ENCODE peak calls at places on chromosome 18, in seven cellular contexts. One of them, this sample, is unnamed.

GRCh38 chr18:49459404-49460171 is 857 bp downstream of the DYM start:
- DNase-seq in neural progenitor cell: peak
- DNase-seq in brain microvascular endothelial cell: no peak
- DNase-seq in GM12865: peak
- DNase-seq in heart left ventricle: no peak
- DNase-seq in heart right ventricle: peak
- DNase-seq in astrocyte of the spinal cord: peak
- DNase-seq in this sample: no peak

GRCh38 chr18:66271927-66272326 is 332.0 kb downstream of the CDH19 start:
- DNase-seq in neural progenitor cell: peak
- DNase-seq in brain microvascular endothelial cell: no peak
- DNase-seq in GM12865: no peak
- DNase-seq in heart left ventricle: no peak
- DNase-seq in heart right ventricle: no peak
- DNase-seq in astrocyte of the spinal cord: no peak
- DNase-seq in this sample: no peak

GRCh38 chr18:3595282-3596273 is 145.6 kb downstream of the TGIF1 start:
- DNase-seq in neural progenitor cell: no peak
- DNase-seq in brain microvascular endothelial cell: peak
- DNase-seq in GM12865: peak
- DNase-seq in heart left ventricle: no peak
- DNase-seq in heart right ventricle: no peak
- DNase-seq in astrocyte of the spinal cord: peak
- DNase-seq in this sample: peak

GRCh38 chr18:64100136-64100922 is 48.6 kb downstream of the LINC00305 start:
- DNase-seq in neural progenitor cell: peak
- DNase-seq in brain microvascular endothelial cell: no peak
- DNase-seq in GM12865: peak
- DNase-seq in heart left ventricle: no peak
- DNase-seq in heart right ventricle: no peak
- DNase-seq in astrocyte of the spinal cord: no peak
- DNase-seq in this sample: no peak

GRCh38 chr18:50558948-50559749 is 738 bp upstream of the MAPK4 start:
- DNase-seq in neural progenitor cell: peak
- DNase-seq in brain microvascular endothelial cell: no peak
- DNase-seq in GM12865: no peak
- DNase-seq in heart left ventricle: peak
- DNase-seq in heart right ventricle: peak
- DNase-seq in astrocyte of the spinal cord: no peak
- DNase-seq in this sample: no peak

GRCh38 chr18:63058521-63058920 is 261.0 kb downstream of the BCL2 start:
- DNase-seq in neural progenitor cell: no peak
- DNase-seq in brain microvascular endothelial cell: no peak
- DNase-seq in GM12865: no peak
- DNase-seq in heart left ventricle: no peak
- DNase-seq in heart right ventricle: no peak
- DNase-seq in astrocyte of the spinal cord: no peak
- DNase-seq in this sample: no peak

GRCh38 chr18:48023334-48024008 is 93.0 kb upstream of the SMAD2 start:
- DNase-seq in neural progenitor cell: peak
- DNase-seq in brain microvascular endothelial cell: peak
- DNase-seq in GM12865: peak
- DNase-seq in heart left ventricle: no peak
- DNase-seq in heart right ventricle: no peak
- DNase-seq in astrocyte of the spinal cord: peak
- DNase-seq in this sample: no peak

GRCh38 chr18:72458256-72458655 is 85.9 kb downstream of the CBLN2 start:
- DNase-seq in neural progenitor cell: no peak
- DNase-seq in brain microvascular endothelial cell: no peak
- DNase-seq in GM12865: no peak
- DNase-seq in heart left ventricle: no peak
- DNase-seq in heart right ventricle: no peak
- DNase-seq in astrocyte of the spinal cord: peak
- DNase-seq in this sample: peak

GRCh38 chr18:3027301-3027700 is 14.4 kb upstream of the LPIN2 start:
- DNase-seq in neural progenitor cell: no peak
- DNase-seq in brain microvascular endothelial cell: no peak
- DNase-seq in GM12865: no peak
- DNase-seq in heart left ventricle: no peak
- DNase-seq in heart right ventricle: no peak
- DNase-seq in astrocyte of the spinal cord: no peak
- DNase-seq in this sample: no peak

GRCh38 chr18:49838381-49838780 is 25.0 kb upstream of the ACAA2 start:
- DNase-seq in neural progenitor cell: no peak
- DNase-seq in brain microvascular endothelial cell: no peak
- DNase-seq in GM12865: no peak
- DNase-seq in heart left ventricle: no peak
- DNase-seq in heart right ventricle: no peak
- DNase-seq in astrocyte of the spinal cord: no peak
- DNase-seq in this sample: no peak

GRCh38 chr18:22276334-22276713 is 106.9 kb downstream of the GATA6 start:
- DNase-seq in neural progenitor cell: no peak
- DNase-seq in brain microvascular endothelial cell: no peak
- DNase-seq in GM12865: no peak
- DNase-seq in heart left ventricle: no peak
- DNase-seq in heart right ventricle: peak
- DNase-seq in astrocyte of the spinal cord: no peak
- DNase-seq in this sample: no peak

GRCh38 chr18:79927597-79928562 is 23.6 kb downstream of the SLC66A2 start:
- DNase-seq in neural progenitor cell: peak
- DNase-seq in brain microvascular endothelial cell: no peak
- DNase-seq in GM12865: no peak
- DNase-seq in heart left ventricle: no peak
- DNase-seq in heart right ventricle: no peak
- DNase-seq in astrocyte of the spinal cord: no peak
- DNase-seq in this sample: no peak

DNA sequence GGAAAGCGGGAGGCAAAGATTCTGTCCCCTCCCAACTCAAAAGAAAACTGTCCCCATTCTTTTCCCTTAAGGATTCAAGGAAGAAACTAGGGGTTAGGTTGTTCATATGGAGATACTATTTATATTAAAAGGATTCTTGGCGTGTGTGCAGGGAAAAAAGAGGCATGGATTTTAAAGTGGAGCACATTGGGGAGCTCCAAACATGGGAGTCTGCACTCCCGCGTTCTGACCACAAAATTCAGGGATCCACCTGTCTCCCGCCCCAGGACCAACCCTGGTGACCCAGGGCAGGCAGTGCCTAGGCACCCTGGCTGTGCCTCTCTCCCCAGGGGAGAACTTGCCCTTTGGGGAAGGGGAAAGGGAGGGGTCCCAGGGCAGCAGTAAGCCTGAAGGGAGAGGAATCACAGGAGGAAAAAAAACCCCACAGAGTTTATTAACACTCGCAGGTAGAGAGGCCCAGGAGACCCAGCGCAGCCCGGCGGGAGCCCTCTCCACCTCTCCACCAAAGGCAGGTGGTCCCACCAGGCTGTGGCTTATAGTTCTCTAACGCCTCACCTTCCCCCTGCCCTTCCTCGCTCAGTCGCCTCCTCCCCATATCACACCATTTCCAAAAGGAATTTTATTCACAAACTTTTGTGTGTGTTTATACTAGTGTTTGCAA is 2.2 kb downstream of the PTGR3 start:
- DNase-seq in neural progenitor cell: no peak
- DNase-seq in brain microvascular endothelial cell: no peak
- DNase-seq in GM12865: no peak
- DNase-seq in heart left ventricle: no peak
- DNase-seq in heart right ventricle: no peak
- DNase-seq in astrocyte of the spinal cord: no peak
- DNase-seq in this sample: no peak
- H3K4me3 ChIP-seq in neural progenitor cell: no peak
- H3K4me3 ChIP-seq in brain microvascular endothelial cell: peak
- H3K4me3 ChIP-seq in GM12865: peak
- H3K4me3 ChIP-seq in heart left ventricle: peak
- H3K4me3 ChIP-seq in heart right ventricle: peak
- H3K4me3 ChIP-seq in astrocyte of the spinal cord: peak
- H3K4me3 ChIP-seq in this sample: peak

GRCh38 chr18:58054041-58054733 is 10.2 kb downstream of the NEDD4L start:
- DNase-seq in neural progenitor cell: peak
- DNase-seq in brain microvascular endothelial cell: peak
- DNase-seq in GM12865: no peak
- DNase-seq in heart left ventricle: no peak
- DNase-seq in heart right ventricle: no peak
- DNase-seq in astrocyte of the spinal cord: peak
- DNase-seq in this sample: no peak
- TF ChIP-seq CTCF in neural progenitor cell: no peak
- TF ChIP-seq CTCF in brain microvascular endothelial cell: no peak
- TF ChIP-seq CTCF in GM12865: no peak
- TF ChIP-seq CTCF in heart left ventricle: no peak
- TF ChIP-seq CTCF in heart right ventricle: no peak
- TF ChIP-seq CTCF in astrocyte of the spinal cord: no peak
- TF ChIP-seq CTCF in this sample: no peak

GRCh38 chr18:58148954-58149471 is 105.0 kb downstream of the NEDD4L start:
- DNase-seq in neural progenitor cell: no peak
- DNase-seq in brain microvascular endothelial cell: no peak
- DNase-seq in GM12865: peak
- DNase-seq in heart left ventricle: no peak
- DNase-seq in heart right ventricle: no peak
- DNase-seq in astrocyte of the spinal cord: no peak
- DNase-seq in this sample: no peak
- H3K4me3 ChIP-seq in neural progenitor cell: no peak
- H3K4me3 ChIP-seq in brain microvascular endothelial cell: no peak
- H3K4me3 ChIP-seq in GM12865: no peak
- H3K4me3 ChIP-seq in heart left ventricle: no peak
- H3K4me3 ChIP-seq in heart right ventricle: no peak
- H3K4me3 ChIP-seq in astrocyte of the spinal cord: no peak
- H3K4me3 ChIP-seq in this sample: no peak

GRCh38 chr18:75635096-75635495 is 207.6 kb upstream of the SMIM21 start:
- DNase-seq in neural progenitor cell: no peak
- DNase-seq in brain microvascular endothelial cell: no peak
- DNase-seq in GM12865: no peak
- DNase-seq in heart left ventricle: no peak
- DNase-seq in heart right ventricle: no peak
- DNase-seq in astrocyte of the spinal cord: no peak
- DNase-seq in this sample: no peak

GRCh38 chr18:75643083-75643482 is 215.6 kb upstream of the SMIM21 start:
- DNase-seq in neural progenitor cell: no peak
- DNase-seq in brain microvascular endothelial cell: no peak
- DNase-seq in GM12865: no peak
- DNase-seq in heart left ventricle: no peak
- DNase-seq in heart right ventricle: no peak
- DNase-seq in astrocyte of the spinal cord: no peak
- DNase-seq in this sample: no peak

GRCh38 chr18:75639468-75639831 is 211.9 kb upstream of the SMIM21 start:
- DNase-seq in neural progenitor cell: no peak
- DNase-seq in brain microvascular endothelial cell: no peak
- DNase-seq in GM12865: no peak
- DNase-seq in heart left ventricle: no peak
- DNase-seq in heart right ventricle: no peak
- DNase-seq in astrocyte of the spinal cord: no peak
- DNase-seq in this sample: no peak

GRCh38 chr18:75638597-75639467 is 211.3 kb upstream of the SMIM21 start:
- DNase-seq in neural progenitor cell: peak
- DNase-seq in brain microvascular endothelial cell: peak
- DNase-seq in GM12865: no peak
- DNase-seq in heart left ventricle: peak
- DNase-seq in heart right ventricle: peak
- DNase-seq in astrocyte of the spinal cord: peak
- DNase-seq in this sample: no peak

DNA sequence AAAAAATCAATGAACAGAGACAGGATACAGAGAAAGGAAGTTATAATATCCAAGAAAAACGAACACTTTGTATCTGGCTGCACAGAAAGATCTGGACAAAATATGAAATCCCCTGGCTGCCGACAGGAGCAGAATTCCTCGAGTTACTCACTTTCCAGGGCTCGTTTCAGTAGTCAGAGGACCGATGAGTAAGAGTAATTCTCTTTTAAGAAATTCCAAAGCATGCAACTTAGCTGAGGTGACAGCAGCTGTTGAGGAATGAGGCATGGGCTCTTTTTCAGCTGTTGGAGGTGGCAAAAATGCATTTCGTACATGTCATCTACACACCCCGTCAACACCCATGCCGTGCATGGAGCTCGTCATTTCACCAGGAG is 210.7 kb upstream of the SMIM21 start:
- DNase-seq in neural progenitor cell: no peak
- DNase-seq in brain microvascular endothelial cell: peak
- DNase-seq in GM12865: no peak
- DNase-seq in heart left ventricle: no peak
- DNase-seq in heart right ventricle: no peak
- DNase-seq in astrocyte of the spinal cord: peak
- DNase-seq in this sample: no peak
- TF ChIP-seq CTCF in neural progenitor cell: no peak
- TF ChIP-seq CTCF in brain microvascular endothelial cell: peak
- TF ChIP-seq CTCF in GM12865: no peak
- TF ChIP-seq CTCF in heart left ventricle: no peak
- TF ChIP-seq CTCF in heart right ventricle: no peak
- TF ChIP-seq CTCF in astrocyte of the spinal cord: peak
- TF ChIP-seq CTCF in this sample: no peak

GRCh38 chr18:12048010-12048826 is 45.4 kb upstream of the ANKRD62 start:
- DNase-seq in neural progenitor cell: no peak
- DNase-seq in brain microvascular endothelial cell: no peak
- DNase-seq in GM12865: no peak
- DNase-seq in heart left ventricle: no peak
- DNase-seq in heart right ventricle: no peak
- DNase-seq in astrocyte of the spinal cord: no peak
- DNase-seq in this sample: no peak
- H3K4me3 ChIP-seq in neural progenitor cell: no peak
- H3K4me3 ChIP-seq in brain microvascular endothelial cell: peak
- H3K4me3 ChIP-seq in GM12865: no peak
- H3K4me3 ChIP-seq in heart left ventricle: no peak
- H3K4me3 ChIP-seq in heart right ventricle: no peak
- H3K4me3 ChIP-seq in astrocyte of the spinal cord: no peak
- H3K4me3 ChIP-seq in this sample: no peak

GRCh38 chr18:23689031-23689615 is at the start of gene LAMA3:
- DNase-seq in neural progenitor cell: peak
- DNase-seq in brain microvascular endothelial cell: no peak
- DNase-seq in GM12865: no peak
- DNase-seq in heart left ventricle: peak
- DNase-seq in heart right ventricle: peak
- DNase-seq in astrocyte of the spinal cord: peak
- DNase-seq in this sample: no peak
- TF ChIP-seq CTCF in neural progenitor cell: peak
- TF ChIP-seq CTCF in brain microvascular endothelial cell: peak
- TF ChIP-seq CTCF in GM12865: no peak
- TF ChIP-seq CTCF in heart left ventricle: peak
- TF ChIP-seq CTCF in heart right ventricle: no peak
- TF ChIP-seq CTCF in astrocyte of the spinal cord: peak
- TF ChIP-seq CTCF in this sample: peak